ENCODE peak calls at places on chromosomes 4 and X, in five cellular contexts. One of them, this sample, is unnamed.

GRCh38 chrX:37803057-37803456 is 23.2 kb downstream of the CYBB start:
- DNase-seq in right lobe of liver: no peak
- DNase-seq in adrenal gland: no peak
- DNase-seq in CD8-positive, alpha-beta T cell: no peak
- DNase-seq in suprapubic skin: no peak
- DNase-seq in this sample: no peak

GRCh38 chrX:36344301-36344700 is 424.8 kb downstream of the CFAP47 start:
- DNase-seq in right lobe of liver: no peak
- DNase-seq in suprapubic skin: no peak
- DNase-seq in CD8-positive, alpha-beta T cell: no peak
- DNase-seq in adrenal gland: no peak
- DNase-seq in this sample: no peak

GRCh38 chr4:159195400-159195799 is 92.5 kb downstream of the RAPGEF2 start:
- DNase-seq in adrenal gland: no peak
- DNase-seq in right lobe of liver: no peak
- DNase-seq in CD8-positive, alpha-beta T cell: no peak
- DNase-seq in suprapubic skin: no peak
- DNase-seq in this sample: no peak

GRCh38 chr4:17650404-17650803 is 36.0 kb downstream of the MED28 start:
- DNase-seq in adrenal gland: no peak
- DNase-seq in right lobe of liver: no peak
- DNase-seq in suprapubic skin: no peak
- DNase-seq in CD8-positive, alpha-beta T cell: no peak
- DNase-seq in this sample: no peak

GRCh38 chr4:4416981-4417380 is 30.1 kb downstream of the NSG1 start:
- DNase-seq in CD8-positive, alpha-beta T cell: no peak
- DNase-seq in suprapubic skin: no peak
- DNase-seq in right lobe of liver: no peak
- DNase-seq in adrenal gland: no peak
- DNase-seq in this sample: no peak

GRCh38 chr4:121951570-121952110 is at the start of gene TRPC3:
- DNase-seq in right lobe of liver: no peak
- DNase-seq in suprapubic skin: peak; percentile 77
- DNase-seq in adrenal gland: no peak
- DNase-seq in CD8-positive, alpha-beta T cell: peak; percentile 26
- DNase-seq in this sample: peak; percentile 71

GRCh38 chr4:41430796-41431195 is 107.2 kb upstream of the LIMCH1 start:
- DNase-seq in suprapubic skin: no peak
- DNase-seq in adrenal gland: no peak
- DNase-seq in right lobe of liver: no peak
- DNase-seq in CD8-positive, alpha-beta T cell: no peak
- DNase-seq in this sample: no peak

GRCh38 chr4:113979157-113979972 is at the start of gene ARSJ:
- DNase-seq in adrenal gland: peak; percentile 45
- DNase-seq in CD8-positive, alpha-beta T cell: no peak
- DNase-seq in suprapubic skin: no peak
- DNase-seq in right lobe of liver: peak; percentile 66
- DNase-seq in this sample: peak; percentile 89

GRCh38 chr4:93830090-93830818 is 1.7 kb downstream of the ATOH1 start:
- DNase-seq in suprapubic skin: no peak
- DNase-seq in adrenal gland: no peak
- DNase-seq in CD8-positive, alpha-beta T cell: no peak
- DNase-seq in right lobe of liver: no peak
- DNase-seq in this sample: peak; percentile 18

GRCh38 chrX:107450823-107451509 is 1.5 kb downstream of the FRMPD3 start:
- DNase-seq in CD8-positive, alpha-beta T cell: peak; percentile 47
- DNase-seq in suprapubic skin: no peak
- DNase-seq in adrenal gland: no peak
- DNase-seq in right lobe of liver: no peak
- DNase-seq in this sample: no peak

GRCh38 chr4:21320034-21320433 is 619.8 kb downstream of the PACRGL start:
- DNase-seq in right lobe of liver: no peak
- DNase-seq in suprapubic skin: no peak
- DNase-seq in adrenal gland: no peak
- DNase-seq in CD8-positive, alpha-beta T cell: no peak
- DNase-seq in this sample: no peak

GRCh38 chr4:72701987-72702819 is 133.2 kb upstream of the ADAMTS3 start:
- DNase-seq in suprapubic skin: no peak
- DNase-seq in right lobe of liver: no peak
- DNase-seq in adrenal gland: peak; percentile 27
- DNase-seq in CD8-positive, alpha-beta T cell: no peak
- DNase-seq in this sample: peak; percentile 75

GRCh38 chr4:23877758-23878229 is 12.1 kb downstream of the PPARGC1A start:
- DNase-seq in CD8-positive, alpha-beta T cell: no peak
- DNase-seq in right lobe of liver: peak; percentile 77
- DNase-seq in suprapubic skin: no peak
- DNase-seq in adrenal gland: peak; percentile 45
- DNase-seq in this sample: no peak

GRCh38 chr4:139986621-139987510 is 167.1 kb downstream of the MAML3 start:
- DNase-seq in suprapubic skin: no peak
- DNase-seq in right lobe of liver: no peak
- DNase-seq in adrenal gland: no peak
- DNase-seq in CD8-positive, alpha-beta T cell: no peak
- DNase-seq in this sample: no peak

GRCh38 chr4:122151982-122152698 is at the start of gene BLTP1:
- DNase-seq in suprapubic skin: peak; percentile 95
- DNase-seq in right lobe of liver: peak; percentile 95
- DNase-seq in CD8-positive, alpha-beta T cell: peak; percentile 86
- DNase-seq in adrenal gland: peak; percentile 84
- DNase-seq in this sample: peak; percentile 94

GRCh38 chr4:25075129-25075528 is 44.4 kb upstream of the LGI2 start:
- DNase-seq in right lobe of liver: no peak
- DNase-seq in suprapubic skin: no peak
- DNase-seq in CD8-positive, alpha-beta T cell: no peak
- DNase-seq in adrenal gland: no peak
- DNase-seq in this sample: no peak

GRCh38 chrX:18377802-18378201 is 23.3 kb upstream of the SCML2 start:
- DNase-seq in right lobe of liver: no peak
- DNase-seq in suprapubic skin: no peak
- DNase-seq in adrenal gland: peak; percentile 30
- DNase-seq in CD8-positive, alpha-beta T cell: no peak
- DNase-seq in this sample: peak; percentile 20

GRCh38 chr4:113810906-113811305 is 49.4 kb upstream of the CAMK2D start:
- DNase-seq in CD8-positive, alpha-beta T cell: no peak
- DNase-seq in adrenal gland: no peak
- DNase-seq in suprapubic skin: no peak
- DNase-seq in right lobe of liver: no peak
- DNase-seq in this sample: no peak

GRCh38 chr4:25098964-25099843 is 61.0 kb downstream of the SEPSECS start:
- DNase-seq in suprapubic skin: no peak
- DNase-seq in CD8-positive, alpha-beta T cell: no peak
- DNase-seq in right lobe of liver: no peak
- DNase-seq in adrenal gland: peak; percentile 92
- DNase-seq in this sample: no peak

GRCh38 chrX:124348152-124348551 is 1.8 kb downstream of the SH2D1A start:
- DNase-seq in adrenal gland: no peak
- DNase-seq in CD8-positive, alpha-beta T cell: no peak
- DNase-seq in suprapubic skin: no peak
- DNase-seq in right lobe of liver: no peak
- DNase-seq in this sample: no peak

GRCh38 chr4:101345271-101345595 is 2.1 kb downstream of the PPP3CA start:
- DNase-seq in adrenal gland: no peak
- DNase-seq in suprapubic skin: no peak
- DNase-seq in right lobe of liver: no peak
- DNase-seq in CD8-positive, alpha-beta T cell: no peak
- DNase-seq in this sample: no peak

GRCh38 chr4:24210332-24210902 is 320.6 kb upstream of the PPARGC1A start:
- DNase-seq in adrenal gland: peak; percentile 57
- DNase-seq in CD8-positive, alpha-beta T cell: no peak
- DNase-seq in right lobe of liver: peak; percentile 92
- DNase-seq in suprapubic skin: peak; percentile 91
- DNase-seq in this sample: no peak

GRCh38 chr4:130393246-130394041 is 1297.5 kb downstream of the C4orf33 start:
- DNase-seq in suprapubic skin: no peak
- DNase-seq in right lobe of liver: no peak
- DNase-seq in CD8-positive, alpha-beta T cell: no peak
- DNase-seq in adrenal gland: no peak
- DNase-seq in this sample: peak; percentile 74

GRCh38 chr4:115763051-115763450 is 649.6 kb upstream of the NDST4 start:
- DNase-seq in right lobe of liver: no peak
- DNase-seq in suprapubic skin: no peak
- DNase-seq in CD8-positive, alpha-beta T cell: no peak
- DNase-seq in adrenal gland: no peak
- DNase-seq in this sample: no peak

GRCh38 chrX:51144828-51145442 is 187.7 kb upstream of the NUDT10 start:
- DNase-seq in CD8-positive, alpha-beta T cell: no peak
- DNase-seq in right lobe of liver: no peak
- DNase-seq in suprapubic skin: no peak
- DNase-seq in adrenal gland: peak; percentile 21
- DNase-seq in this sample: peak; percentile 71

GRCh38 chr4:174586651-174587050 is 64.4 kb upstream of the HPGD start:
- DNase-seq in adrenal gland: no peak
- DNase-seq in right lobe of liver: no peak
- DNase-seq in CD8-positive, alpha-beta T cell: no peak
- DNase-seq in suprapubic skin: no peak
- DNase-seq in this sample: no peak

GRCh38 chr4:17055788-17056187 is 157.3 kb upstream of the LDB2 start:
- DNase-seq in right lobe of liver: no peak
- DNase-seq in suprapubic skin: no peak
- DNase-seq in CD8-positive, alpha-beta T cell: no peak
- DNase-seq in adrenal gland: no peak
- DNase-seq in this sample: no peak

GRCh38 chr4:184598753-184599491 is 50.3 kb downstream of the CASP3 start:
- DNase-seq in right lobe of liver: no peak
- DNase-seq in suprapubic skin: no peak
- DNase-seq in adrenal gland: no peak
- DNase-seq in CD8-positive, alpha-beta T cell: no peak
- DNase-seq in this sample: peak; percentile 93

GRCh38 chr4:82748176-82748575 is 50.4 kb downstream of the SCD5 start:
- DNase-seq in suprapubic skin: no peak
- DNase-seq in right lobe of liver: no peak
- DNase-seq in CD8-positive, alpha-beta T cell: no peak
- DNase-seq in adrenal gland: no peak
- DNase-seq in this sample: no peak

GRCh38 chrX:72620550-72621145 is 48.0 kb upstream of the HDAC8 start:
- DNase-seq in CD8-positive, alpha-beta T cell: no peak
- DNase-seq in suprapubic skin: no peak
- DNase-seq in adrenal gland: peak; percentile 75
- DNase-seq in right lobe of liver: no peak
- DNase-seq in this sample: peak; percentile 86

GRCh38 chr4:123304151-123305021 is 92.2 kb upstream of the SPRY1 start:
- DNase-seq in CD8-positive, alpha-beta T cell: peak; percentile 26
- DNase-seq in right lobe of liver: no peak
- DNase-seq in suprapubic skin: no peak
- DNase-seq in adrenal gland: no peak
- DNase-seq in this sample: no peak

GRCh38 chrX:36867143-36867542 is 141.0 kb upstream of the FAM47C start:
- DNase-seq in CD8-positive, alpha-beta T cell: no peak
- DNase-seq in suprapubic skin: no peak
- DNase-seq in right lobe of liver: no peak
- DNase-seq in adrenal gland: no peak
- DNase-seq in this sample: peak; percentile 75

GRCh38 chrX:141879616-141880015 is 24.1 kb upstream of the MAGEC1 start:
- DNase-seq in suprapubic skin: no peak
- DNase-seq in right lobe of liver: no peak
- DNase-seq in adrenal gland: no peak
- DNase-seq in CD8-positive, alpha-beta T cell: no peak
- DNase-seq in this sample: no peak

GRCh38 chrX:155188786-155189185 is 27.5 kb upstream of the VBP1 start:
- DNase-seq in adrenal gland: no peak
- DNase-seq in suprapubic skin: no peak
- DNase-seq in right lobe of liver: no peak
- DNase-seq in CD8-positive, alpha-beta T cell: peak; percentile 20
- DNase-seq in this sample: no peak

GRCh38 chr4:52051615-52052474 is 741 bp downstream of the SPATA18 start:
- DNase-seq in suprapubic skin: no peak
- DNase-seq in CD8-positive, alpha-beta T cell: no peak
- DNase-seq in adrenal gland: peak; percentile 81
- DNase-seq in right lobe of liver: peak; percentile 78
- DNase-seq in this sample: peak; percentile 91

DNA sequence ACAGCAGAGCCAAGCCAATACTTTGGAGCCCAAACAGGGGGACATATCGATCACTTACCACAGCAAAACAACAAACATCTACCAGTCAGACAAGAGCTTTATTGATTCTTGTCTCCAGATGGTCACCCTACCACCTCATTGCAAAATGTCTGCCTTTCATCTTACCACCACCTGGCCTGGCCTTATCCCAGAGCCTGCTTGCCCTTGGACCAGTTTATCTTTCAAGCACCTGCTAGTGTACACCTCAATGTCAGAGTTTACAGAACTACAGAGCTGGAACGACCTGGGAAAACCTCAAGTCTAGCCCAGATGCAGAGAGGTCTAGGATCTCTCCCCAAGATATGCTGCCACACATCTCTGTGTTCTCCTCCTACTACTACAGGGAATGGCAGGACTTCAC is 4.5 kb downstream of the BCAP31 start:
- DNase-seq in right lobe of liver: no peak
- DNase-seq in CD8-positive, alpha-beta T cell: no peak
- DNase-seq in suprapubic skin: no peak
- DNase-seq in adrenal gland: no peak
- DNase-seq in this sample: no peak
- H3K36me3 ChIP-seq in right lobe of liver: peaks cover 6% of the 10 kb centered on the region
- H3K36me3 ChIP-seq in CD8-positive, alpha-beta T cell: peaks cover 22% of the 10 kb centered on the region
- H3K36me3 ChIP-seq in suprapubic skin: peaks cover 32% of the 10 kb centered on the region
- H3K36me3 ChIP-seq in adrenal gland: no peaks in the 10 kb centered on the region
- H3K36me3 ChIP-seq in this sample: peaks cover 12% of the 10 kb centered on the region

GRCh38 chrX:13369541-13370140 is 49.8 kb upstream of the ATXN3L start:
- DNase-seq in right lobe of liver: no peak
- DNase-seq in CD8-positive, alpha-beta T cell: no peak
- DNase-seq in adrenal gland: no peak
- DNase-seq in suprapubic skin: no peak
- DNase-seq in this sample: no peak
- TF ChIP-seq CTCF in right lobe of liver: no peak
- TF ChIP-seq CTCF in CD8-positive, alpha-beta T cell: no peak
- TF ChIP-seq CTCF in adrenal gland: no peak
- TF ChIP-seq CTCF in suprapubic skin: no peak
- TF ChIP-seq CTCF in this sample: no peak

GRCh38 chr4:76697129-76697803 is 200.7 kb downstream of the SOWAHB start:
- DNase-seq in CD8-positive, alpha-beta T cell: no peak
- DNase-seq in adrenal gland: no peak
- DNase-seq in suprapubic skin: no peak
- DNase-seq in right lobe of liver: no peak
- DNase-seq in this sample: no peak

GRCh38 chr4:76694056-76694455 is 203.9 kb downstream of the SOWAHB start:
- DNase-seq in suprapubic skin: no peak
- DNase-seq in CD8-positive, alpha-beta T cell: no peak
- DNase-seq in right lobe of liver: no peak
- DNase-seq in adrenal gland: no peak
- DNase-seq in this sample: no peak

GRCh38 chr4:76698141-76698540 is 199.8 kb downstream of the SOWAHB start:
- DNase-seq in adrenal gland: no peak
- DNase-seq in CD8-positive, alpha-beta T cell: no peak
- DNase-seq in suprapubic skin: no peak
- DNase-seq in right lobe of liver: no peak
- DNase-seq in this sample: no peak

GRCh38 chr4:76692761-76693160 is 205.2 kb downstream of the SOWAHB start:
- DNase-seq in CD8-positive, alpha-beta T cell: no peak
- DNase-seq in right lobe of liver: no peak
- DNase-seq in adrenal gland: no peak
- DNase-seq in suprapubic skin: no peak
- DNase-seq in this sample: no peak

GRCh38 chr4:76696109-76696508 is 201.8 kb downstream of the SOWAHB start:
- DNase-seq in CD8-positive, alpha-beta T cell: no peak
- DNase-seq in suprapubic skin: no peak
- DNase-seq in adrenal gland: peak; percentile 32
- DNase-seq in right lobe of liver: no peak
- DNase-seq in this sample: no peak
- H3K4me1 ChIP-seq in CD8-positive, alpha-beta T cell: no peaks in the 10 kb centered on the region
- H3K4me1 ChIP-seq in suprapubic skin: no peaks in the 10 kb centered on the region
- H3K4me1 ChIP-seq in adrenal gland: no peaks in the 10 kb centered on the region
- H3K4me1 ChIP-seq in right lobe of liver: peaks cover 20% of the 10 kb centered on the region
- H3K4me1 ChIP-seq in this sample: peaks cover 39% of the 10 kb centered on the region

GRCh38 chr4:5730993-5731975 is 20.3 kb downstream of the EVC start:
- DNase-seq in right lobe of liver: no peak
- DNase-seq in CD8-positive, alpha-beta T cell: no peak
- DNase-seq in suprapubic skin: no peak
- DNase-seq in adrenal gland: no peak
- DNase-seq in this sample: no peak
- H3K36me3 ChIP-seq in right lobe of liver: no peaks in the 10 kb centered on the region
- H3K36me3 ChIP-seq in CD8-positive, alpha-beta T cell: no peaks in the 10 kb centered on the region
- H3K36me3 ChIP-seq in suprapubic skin: peaks cover 65% of the 10 kb centered on the region
- H3K36me3 ChIP-seq in adrenal gland: no peaks in the 10 kb centered on the region
- H3K36me3 ChIP-seq in this sample: peaks cover 8% of the 10 kb centered on the region